ENCODE peak calls at places on chromosome 18, in seven cellular contexts. Q is psoas muscle, N is B cell, S is fibroblast of the aortic adventitia, M is type B pancreatic cell, Z is dorsolateral prefrontal cortex, U is HCT116. R is an unnamed sample.

GRCh38 chr18:74251297-74252031 is 40.3 kb downstream of the CYB5A start:
- DNase-seq in Q (no peak), N (no peak), S (peak), M (no peak), Z (no peak), U (no peak), R (peak)

GRCh38 chr18:49186242-49186641 is 235.5 kb upstream of the SMAD7 start:
- DNase-seq in Q (no peak), N (no peak), S (no peak), M (no peak), Z (no peak), U (no peak), R (no peak)

GRCh38 chr18:10120622-10121021 is 206.8 kb downstream of the VAPA start:
- DNase-seq in Q (no peak), N (no peak), S (no peak), M (no peak), Z (no peak), U (no peak), R (no peak)

GRCh38 chr18:28041366-28041765 is 135.6 kb downstream of the CDH2 start:
- DNase-seq in Q (no peak), N (no peak), S (peak), M (no peak), Z (no peak), U (no peak), R (no peak)

GRCh38 chr18:32707586-32707985 is 65.2 kb downstream of the KLHL14 start:
- DNase-seq in Q (no peak), N (no peak), S (no peak), M (no peak), Z (no peak), U (no peak), R (no peak)

GRCh38 chr18:40035951-40036350 is 1919.1 kb upstream of the PIK3C3 start:
- DNase-seq in Q (no peak), N (no peak), S (no peak), M (no peak), Z (no peak), U (no peak), R (no peak)

GRCh38 chr18:2199060-2199459 is 372.2 kb downstream of the METTL4 start:
- DNase-seq in Q (no peak), N (no peak), S (no peak), M (no peak), Z (no peak), U (no peak), R (no peak)

GRCh38 chr18:47283476-47283875 is 32.0 kb upstream of the SKOR2 start:
- DNase-seq in Q (no peak), N (no peak), S (peak), M (no peak), Z (no peak), U (peak), R (no peak)

GRCh38 chr18:23650963-23651927 is 11.5 kb downstream of the ANKRD29 start:
- DNase-seq in Q (no peak), N (no peak), S (peak), M (no peak), Z (no peak), U (no peak), R (no peak)

GRCh38 chr18:22471546-22472131 is 53.9 kb upstream of the CTAGE1 start:
- DNase-seq in Q (no peak), N (no peak), S (peak), M (no peak), Z (no peak), U (no peak), R (no peak)

GRCh38 chr18:64438178-64438577 is 289.3 kb upstream of the LINC00305 start:
- DNase-seq in Q (no peak), N (no peak), S (no peak), M (no peak), Z (no peak), U (no peak), R (no peak)

GRCh38 chr18:25099838-25100393 is 252.1 kb downstream of the ZNF521 start:
- DNase-seq in Q (no peak), N (no peak), S (peak), M (no peak), Z (no peak), U (no peak), R (no peak)

GRCh38 chr18:48889115-48889941 is 61.4 kb downstream of the SMAD7 start:
- DNase-seq in Q (peak), N (no peak), S (peak), M (no peak), Z (no peak), U (no peak), R (peak)

GRCh38 chr18:40938615-40939014 is 1016.4 kb upstream of the PIK3C3 start:
- DNase-seq in Q (no peak), N (no peak), S (no peak), M (no peak), Z (no peak), U (no peak), R (no peak)

GRCh38 chr18:22193466-22193865 is 24.1 kb downstream of the GATA6 start:
- DNase-seq in Q (no peak), N (no peak), S (peak), M (no peak), Z (no peak), U (no peak), R (no peak)

GRCh38 chr18:61605376-61606067 is 272.3 kb downstream of the CDH20 start:
- DNase-seq in Q (no peak), N (no peak), S (peak), M (no peak), Z (peak), U (no peak), R (no peak)

GRCh38 chr18:23058746-23059440 is 76.4 kb upstream of the CABLES1 start:
- DNase-seq in Q (no peak), N (no peak), S (no peak), M (no peak), Z (no peak), U (no peak), R (no peak)

GRCh38 chr18:11487390-11487789 is 122.0 kb upstream of the SLC35G4 start:
- DNase-seq in Q (no peak), N (no peak), S (no peak), M (no peak), Z (no peak), U (no peak), R (no peak)

GRCh38 chr18:55839350-55839749 is 251.4 kb upstream of the TCF4 start:
- DNase-seq in Q (no peak), N (no peak), S (peak), M (no peak), Z (no peak), U (no peak), R (no peak)

GRCh38 chr18:9466911-9467310 is 8.4 kb upstream of the RALBP1 start:
- DNase-seq in Q (no peak), N (no peak), S (peak), M (no peak), Z (no peak), U (no peak), R (no peak)

GRCh38 chr18:69697069-69697468 is 250.6 kb downstream of the CD226 start:
- DNase-seq in Q (no peak), N (no peak), S (no peak), M (no peak), Z (no peak), U (no peak), R (no peak)

GRCh38 chr18:55579471-55579870 is 8.5 kb downstream of the TCF4 start:
- DNase-seq in Q (no peak), N (no peak), S (no peak), M (no peak), Z (no peak), U (no peak), R (no peak)

GRCh38 chr18:46917808-46918600 is 602 bp downstream of the KATNAL2 start:
- DNase-seq in Q (peak), N (no peak), S (peak), M (no peak), Z (peak), U (no peak), R (no peak)

GRCh38 chr18:27400001-27400400 is 214.9 kb upstream of the CHST9 start:
- DNase-seq in Q (no peak), N (no peak), S (no peak), M (no peak), Z (no peak), U (no peak), R (no peak)

GRCh38 chr18:40810371-40810770 is 1144.7 kb upstream of the PIK3C3 start:
- DNase-seq in Q (no peak), N (no peak), S (peak), M (no peak), Z (no peak), U (no peak), R (no peak)

DNA sequence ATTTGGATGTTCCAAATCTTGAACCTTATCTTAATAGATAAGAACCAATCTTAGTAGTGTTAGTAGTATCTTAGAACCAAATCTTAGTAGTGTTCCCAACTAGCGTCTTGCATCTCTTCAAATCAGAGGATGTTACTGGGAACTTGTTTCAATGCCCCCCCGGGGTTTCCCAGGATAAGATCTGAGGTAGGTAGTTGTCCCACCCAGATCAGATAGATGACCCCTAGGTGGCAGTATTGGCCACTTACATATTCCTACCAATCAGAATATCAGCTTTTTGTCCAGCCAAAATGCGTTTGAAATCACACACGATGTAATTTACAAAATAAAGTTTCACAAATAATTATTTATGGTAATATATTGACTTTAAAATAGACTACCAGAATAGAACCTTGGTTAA is 314.8 kb downstream of the MBD2 start:
- DNase-seq in Q (no peak), N (peak), S (peak), M (no peak), Z (no peak), U (peak), R (no peak)
- TF ChIP-seq CTCF in Q (peak), N (no peak), S (peak), M (no peak), Z (peak), U (peak), R (peak)

DNA sequence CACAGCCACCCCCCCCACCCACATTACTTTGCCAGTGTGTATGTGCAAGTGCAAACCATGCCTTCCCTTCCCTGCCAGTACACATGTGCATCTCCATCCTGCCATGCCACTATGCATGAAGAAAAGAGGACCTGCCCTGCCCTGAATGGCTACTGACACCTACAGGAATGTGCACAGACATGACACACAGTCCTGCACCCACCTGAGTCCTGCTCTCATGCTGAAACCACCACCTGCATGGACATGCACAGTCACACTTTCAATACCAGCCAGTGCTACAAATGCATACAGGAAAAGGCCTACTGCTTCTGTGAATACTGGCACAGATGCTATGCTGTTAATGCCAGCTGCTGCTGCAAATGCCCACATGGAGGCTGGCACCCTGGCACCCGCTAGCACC is 334.4 kb upstream of the DLGAP1 start:
- DNase-seq in Q (no peak), N (no peak), S (no peak), M (no peak), Z (no peak), U (no peak), R (no peak)
- TF ChIP-seq CTCF in Q (no peak), N (no peak), S (no peak), M (no peak), Z (no peak), U (no peak), R (no peak)

GRCh38 chr18:657998-658946 is 819 bp downstream of the TYMS start:
- DNase-seq in Q (peak), N (peak), S (peak), M (peak), Z (peak), U (peak), R (peak)

GRCh38 chr18:658947-659533 is 1.6 kb downstream of the TYMS start:
- DNase-seq in Q (no peak), N (no peak), S (no peak), M (no peak), Z (no peak), U (no peak), R (no peak)

GRCh38 chr18:655445-655844 is 2.0 kb upstream of the TYMS start:
- DNase-seq in Q (no peak), N (no peak), S (no peak), M (no peak), Z (no peak), U (no peak), R (no peak)

GRCh38 chr18:659597-659996 is 2.1 kb downstream of the TYMS start:
- DNase-seq in Q (no peak), N (no peak), S (no peak), M (no peak), Z (no peak), U (no peak), R (no peak)

GRCh38 chr18:657311-657997 is at the start of gene TYMS:
- DNase-seq in Q (peak), N (peak), S (peak), M (peak), Z (no peak), U (peak), R (no peak)
- TF ChIP-seq CTCF in Q (no peak), N (no peak), S (peak), M (peak), Z (peak), U (no peak), R (no peak)

GRCh38 chr18:13409997-13410396 is 191.4 kb downstream of the LDLRAD4 start:
- DNase-seq in Q (no peak), N (no peak), S (no peak), M (peak), Z (no peak), U (no peak), R (no peak)
- TF ChIP-seq CTCF in Q (no peak), N (no peak), S (no peak), M (no peak), Z (no peak), U (no peak), R (no peak)